ENCODE peak calls at places on chromosomes 4 and X, in ten cellular contexts. V, G, O, J, F, P, M, C, L and Q are unnamed samples.

GRCh38 chr4:47990145-47990544 is 26.3 kb downstream of the CNGA1 start:
- DNase-seq in V (no peak), F (no peak), M (no peak), O (no peak), G (no peak), J (no peak), P (no peak), L (no peak), C (no peak), Q (no peak)

GRCh38 chrX:68867458-68868166 is 38.8 kb downstream of the EFNB1 start:
- DNase-seq in P (no peak), G (no peak), F (no peak), M (no peak), C (no peak), V (peak), J (peak), L (no peak), O (no peak), Q (no peak)

GRCh38 chr4:108417923-108418322 is 202.5 kb upstream of the RPL34 start:
- DNase-seq in G (no peak), V (no peak), L (no peak), O (no peak), M (no peak), P (no peak), J (no peak), C (no peak), F (no peak), Q (no peak)

GRCh38 chrX:148723551-148723950 is 223.1 kb downstream of the AFF2 start:
- DNase-seq in G (no peak), O (no peak), M (no peak), C (no peak), L (no peak), P (no peak), J (no peak), V (no peak), F (no peak), Q (no peak)

GRCh38 chr4:184514121-184514988 is 40.0 kb upstream of the IRF2 start:
- DNase-seq in C (peak), V (no peak), J (peak), L (peak), O (no peak), M (peak), G (peak), F (peak), P (peak), Q (no peak)

GRCh38 chrX:3485727-3486126 is 139.3 kb upstream of the MXRA5 start:
- DNase-seq in V (no peak), M (no peak), P (no peak), C (no peak), F (no peak), O (no peak), L (no peak), J (no peak), G (no peak), Q (no peak)

GRCh38 chrX:3181846-3182245 is 140.6 kb downstream of the ARSF start:
- DNase-seq in V (no peak), O (no peak), J (no peak), G (peak), C (no peak), F (no peak), P (no peak), M (no peak), L (no peak), Q (no peak)

GRCh38 chr4:182091128-182091527 is 152.1 kb upstream of the TENM3 start:
- DNase-seq in C (no peak), V (peak), G (no peak), L (no peak), M (no peak), F (no peak), J (no peak), O (no peak), P (no peak), Q (peak)

GRCh38 chr4:7793186-7793585 is 146.5 kb downstream of the AFAP1 start:
- DNase-seq in J (no peak), P (no peak), C (no peak), F (no peak), V (no peak), G (no peak), M (no peak), L (no peak), O (no peak), Q (no peak)

GRCh38 chr4:79455216-79455615 is 47.2 kb upstream of the GK2 start:
- DNase-seq in M (no peak), C (no peak), G (no peak), O (no peak), L (no peak), P (no peak), F (no peak), J (no peak), V (no peak), Q (no peak)

GRCh38 chr4:126405369-126405982 is 1090.7 kb downstream of the FAT4 start:
- DNase-seq in G (no peak), M (no peak), O (no peak), F (no peak), V (no peak), L (no peak), C (no peak), P (no peak), J (no peak), Q (no peak)

GRCh38 chr4:173269280-173269679 is 64.9 kb downstream of the HMGB2 start:
- DNase-seq in P (no peak), V (no peak), F (no peak), G (no peak), O (no peak), M (no peak), L (no peak), J (no peak), C (no peak), Q (no peak)

GRCh38 chr4:175953960-175954521 is 111.6 kb upstream of the WDR17 start:
- DNase-seq in L (no peak), O (no peak), G (no peak), V (no peak), J (no peak), F (no peak), M (no peak), C (no peak), P (no peak), Q (no peak)

GRCh38 chr4:110751991-110752390 is 129.1 kb upstream of the PITX2 start:
- DNase-seq in O (no peak), P (no peak), G (no peak), L (no peak), V (no peak), C (no peak), F (no peak), M (no peak), J (no peak), Q (no peak)

GRCh38 chrX:10199212-10199611 is 42.4 kb downstream of the CLCN4 start:
- DNase-seq in G (peak), V (no peak), M (no peak), P (peak), J (no peak), O (no peak), C (no peak), L (no peak), F (peak), Q (no peak)

GRCh38 chr4:186017801-186018200 is 51.2 kb upstream of the TLR3 start:
- DNase-seq in C (no peak), F (no peak), M (no peak), G (no peak), L (no peak), P (no peak), V (no peak), J (no peak), O (no peak), Q (no peak)

GRCh38 chr4:88938138-88938537 is 118.8 kb downstream of the FAM13A start:
- DNase-seq in F (no peak), L (no peak), M (peak), O (no peak), G (peak), J (no peak), P (no peak), C (peak), V (no peak), Q (no peak)

GRCh38 chr4:39706829-39707511 is 9.0 kb downstream of the UBE2K start:
- DNase-seq in V (no peak), C (no peak), P (no peak), L (no peak), M (no peak), J (no peak), G (no peak), F (no peak), O (no peak), Q (no peak)

GRCh38 chr4:145773581-145774234 is 93.8 kb downstream of the C4orf51 start:
- DNase-seq in F (peak), C (no peak), P (no peak), L (no peak), O (no peak), J (peak), G (no peak), V (no peak), M (no peak), Q (peak)

GRCh38 chr4:116849620-116850019 is 235.8 kb downstream of the TRAM1L1 start:
- DNase-seq in P (no peak), F (no peak), G (no peak), L (no peak), M (no peak), J (no peak), C (no peak), V (no peak), O (no peak), Q (no peak)

GRCh38 chr4:84389406-84389805 is 109.7 kb downstream of the NKX6-1 start:
- DNase-seq in J (no peak), L (no peak), O (no peak), M (no peak), C (no peak), V (no peak), P (no peak), G (peak), F (no peak), Q (no peak)

GRCh38 chrX:12993823-12994222 is 18.9 kb downstream of the TMSB4X start:
- DNase-seq in C (no peak), M (no peak), V (no peak), F (no peak), O (no peak), J (no peak), P (no peak), G (no peak), L (no peak), Q (no peak)